ENCODE peak calls at places on chromosomes 2 and 18, in six cellular contexts. Q is K562, V is A549, D is HepG2, M is SK-N-SH, I is GM12878. X is an unnamed sample.

GRCh38 chr2:215171826-215172225 is 33.4 kb upstream of the ABCA12 start:
- DNase-seq in D (no peak), Q (no peak), V (no peak), I (no peak), M (no peak), X (no peak)

GRCh38 chr2:139177041-139177440 is 396.9 kb upstream of the NXPH2 start:
- DNase-seq in I (no peak), V (no peak), M (no peak), Q (no peak), D (no peak), X (no peak)

GRCh38 chr2:634670-635395 is 42.4 kb downstream of the TMEM18 start:
- DNase-seq in V (no peak), D (peak), Q (no peak), I (no peak), M (no peak), X (peak)

GRCh38 chr2:6589171-6589570 is 276.5 kb downstream of the CMPK2 start:
- DNase-seq in V (no peak), D (no peak), I (no peak), Q (no peak), M (no peak), X (no peak)

GRCh38 chr2:201472411-201472810 is 20.9 kb downstream of the STRADB start:
- DNase-seq in D (no peak), I (no peak), Q (no peak), M (no peak), V (no peak), X (no peak)

GRCh38 chr2:44964704-44965343 is 23.3 kb downstream of the SIX3 start:
- DNase-seq in V (no peak), I (no peak), D (no peak), Q (peak), M (peak), X (no peak)

GRCh38 chr2:170847716-170848115 is 31.0 kb downstream of the GAD1 start:
- DNase-seq in V (no peak), Q (no peak), I (no peak), M (no peak), D (no peak), X (no peak)

GRCh38 chr18:53677480-53677879 is 547.0 kb downstream of the MBD2 start:
- DNase-seq in I (no peak), M (no peak), D (no peak), Q (no peak), V (no peak), X (no peak)

GRCh38 chr2:48471048-48471474 is 58.9 kb upstream of the STON1 start:
- DNase-seq in V (peak), D (peak), I (no peak), M (peak), Q (peak), X (no peak)

GRCh38 chr2:236916181-236916580 is 169.5 kb upstream of the COPS8 start:
- DNase-seq in M (no peak), Q (no peak), V (no peak), I (no peak), D (no peak), X (no peak)

GRCh38 chr2:235129856-235130255 is 178.0 kb downstream of the SH3BP4 start:
- DNase-seq in M (no peak), Q (no peak), D (no peak), V (no peak), I (no peak), X (no peak)

GRCh38 chr2:163828760-163829159 is 93.0 kb upstream of the FIGN start:
- DNase-seq in V (no peak), M (no peak), Q (no peak), D (peak), I (no peak), X (no peak)

GRCh38 chr2:25505630-25506029 is 163.9 kb upstream of the DNMT3A start:
- DNase-seq in I (no peak), Q (no peak), V (no peak), D (no peak), M (no peak), X (no peak)

GRCh38 chr2:98744595-98744994 is 13.7 kb upstream of the MGAT4A start:
- DNase-seq in I (no peak), V (no peak), M (no peak), Q (no peak), D (no peak), X (no peak)

GRCh38 chr18:79455261-79455660 is 59.5 kb downstream of the NFATC1 start:
- DNase-seq in V (no peak), D (no peak), Q (no peak), I (no peak), M (no peak), X (no peak)

GRCh38 chr2:39099820-39100728 is 20.8 kb downstream of the SOS1 start:
- DNase-seq in D (no peak), Q (no peak), V (no peak), M (no peak), I (no peak), X (no peak)

GRCh38 chr18:44848931-44849330 is 168.2 kb downstream of the SETBP1 start:
- DNase-seq in M (peak), I (no peak), V (no peak), Q (no peak), D (no peak), X (no peak)

GRCh38 chr2:181552808-181553207 is 95.6 kb downstream of the ITGA4 start:
- DNase-seq in D (no peak), Q (no peak), V (no peak), M (no peak), I (no peak), X (no peak)

GRCh38 chr2:39606585-39606984 is 59.1 kb upstream of the TMEM178A start:
- DNase-seq in V (no peak), M (no peak), D (no peak), I (no peak), Q (no peak), X (no peak)

GRCh38 chr2:119005081-119005480 is 63.1 kb downstream of the MARCO start:
- DNase-seq in I (no peak), Q (no peak), M (no peak), V (no peak), D (no peak), X (no peak)

GRCh38 chr18:57806891-57807280 is 3.8 kb upstream of the ATP8B1 start:
- DNase-seq in I (no peak), M (no peak), V (peak), Q (no peak), D (no peak), X (no peak)

GRCh38 chr2:95392730-95393455 is 9.6 kb upstream of the FAHD2A start:
- DNase-seq in M (no peak), V (no peak), D (no peak), I (no peak), Q (no peak), X (no peak)

GRCh38 chr2:42013409-42013808 is 34.4 kb upstream of the PKDCC start:
- DNase-seq in D (no peak), I (no peak), M (no peak), Q (no peak), V (no peak), X (no peak)

GRCh38 chr2:233689031-233689430 is 3.7 kb upstream of the UGT1A6 start:
- DNase-seq in D (no peak), V (no peak), M (no peak), Q (no peak), I (no peak), X (no peak)

GRCh38 chr2:157751462-157752058 is 122.9 kb upstream of the ACVR1C start:
- DNase-seq in V (no peak), Q (peak), I (peak), D (peak), M (no peak), X (peak)

GRCh38 chr2:10449838-10450691 is 1.9 kb upstream of the ODC1 start:
- DNase-seq in M (peak), I (no peak), V (peak), D (peak), Q (no peak), X (no peak)

GRCh38 chr18:44041553-44042418 is 638.9 kb upstream of the SETBP1 start:
- DNase-seq in Q (no peak), I (no peak), D (no peak), M (no peak), V (no peak), X (no peak)

GRCh38 chr2:236816197-236817170 is 246.9 kb downstream of the ACKR3 start:
- DNase-seq in D (no peak), Q (no peak), V (no peak), M (no peak), I (no peak), X (no peak)

GRCh38 chr18:28287146-28287545 is 110.2 kb upstream of the CDH2 start:
- DNase-seq in V (no peak), M (no peak), Q (no peak), D (no peak), I (no peak), X (no peak)

GRCh38 chr2:241007880-241008710 is 9.7 kb downstream of the SNED1 start:
- DNase-seq in V (no peak), D (no peak), Q (no peak), M (no peak), I (no peak), X (no peak)

GRCh38 chr2:66000888-66001287 is 434.0 kb upstream of the MEIS1 start:
- DNase-seq in D (no peak), M (no peak), Q (no peak), V (no peak), I (no peak), X (no peak)

GRCh38 chr2:65999790-66000189 is 435.1 kb upstream of the MEIS1 start:
- DNase-seq in Q (no peak), I (no peak), M (no peak), V (no peak), D (no peak), X (no peak)

GRCh38 chr2:66001538-66001937 is 433.4 kb upstream of the MEIS1 start:
- DNase-seq in M (no peak), Q (no peak), I (no peak), D (no peak), V (no peak), X (no peak)

GRCh38 chr2:65997941-65998340 is 437.0 kb upstream of the MEIS1 start:
- DNase-seq in Q (no peak), V (no peak), M (no peak), D (no peak), I (no peak), X (no peak)

DNA sequence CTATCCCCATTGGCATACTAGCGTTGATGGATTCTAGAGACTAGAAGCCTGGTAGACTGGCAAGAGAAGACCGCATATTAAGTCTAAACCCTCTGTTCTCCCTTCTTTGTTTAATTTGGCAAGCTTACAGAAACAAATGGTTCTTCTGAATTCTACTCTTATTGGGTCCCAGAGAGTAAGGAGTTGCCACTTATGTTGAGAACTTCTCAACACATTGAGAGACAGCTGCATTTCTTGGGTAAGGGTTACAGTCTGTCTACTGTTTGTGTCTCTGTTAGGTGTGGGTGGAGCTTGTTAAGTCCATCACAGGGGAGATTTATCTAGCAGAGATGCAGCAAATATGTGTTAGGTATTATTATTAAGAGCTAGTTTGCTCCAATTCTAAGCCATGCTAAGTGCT is 435.8 kb upstream of the MEIS1 start:
- DNase-seq in I (no peak), M (no peak), V (no peak), Q (no peak), D (no peak), X (no peak)
- TF ChIP-seq CHD2 in I (no peak), M (no peak), V (no peak), Q (no peak), D (no peak), X (no peak)

GRCh38 chr18:65568866-65569265 is 181.9 kb upstream of the CDH7 start:
- DNase-seq in M (no peak), D (no peak), I (no peak), V (no peak), Q (no peak), X (no peak)

GRCh38 chr18:65567372-65567771 is 183.4 kb upstream of the CDH7 start:
- DNase-seq in I (no peak), M (peak), Q (no peak), V (no peak), D (peak), X (no peak)
- TF ChIP-seq CHD2 in I (no peak), M (no peak), Q (no peak), V (no peak), D (no peak), X (no peak)

DNA sequence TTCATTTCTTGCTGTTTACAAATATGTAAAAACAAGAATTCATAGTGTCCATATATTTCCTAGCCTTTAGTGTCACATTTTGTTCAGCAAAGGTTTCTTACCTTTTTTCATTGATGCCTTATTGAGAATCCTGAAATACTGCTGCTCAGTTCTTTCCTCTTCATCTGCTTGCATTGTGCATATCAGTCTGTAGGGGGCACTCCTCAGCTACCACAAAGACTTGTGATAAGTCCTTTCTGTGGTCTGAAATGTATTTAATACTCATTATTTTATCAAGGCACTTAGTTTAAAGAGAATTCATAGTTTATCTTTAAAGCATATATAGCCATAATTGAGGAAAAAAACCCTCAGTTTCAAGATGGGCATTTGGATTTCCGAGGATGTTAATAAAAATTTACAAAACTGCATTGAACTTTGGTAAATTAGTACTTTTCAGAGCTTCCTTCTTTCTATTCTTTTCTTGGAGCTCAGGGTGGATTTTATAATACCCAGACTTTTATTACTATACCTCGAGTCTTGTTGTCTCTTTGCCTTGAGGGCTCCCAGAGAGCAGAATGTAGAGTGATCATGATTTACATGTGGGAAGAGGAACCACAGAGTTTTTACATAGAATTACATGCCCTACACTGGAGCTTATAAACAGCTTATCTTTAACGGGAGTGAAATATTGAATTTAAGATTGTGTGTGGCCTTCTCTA is 570.1 kb downstream of the PLCL1 start:
- DNase-seq in M (peak), D (peak), I (no peak), Q (peak), V (peak), X (peak)
- TF ChIP-seq CHD2 in M (no peak), D (no peak), I (no peak), Q (no peak), V (no peak), X (no peak)

DNA sequence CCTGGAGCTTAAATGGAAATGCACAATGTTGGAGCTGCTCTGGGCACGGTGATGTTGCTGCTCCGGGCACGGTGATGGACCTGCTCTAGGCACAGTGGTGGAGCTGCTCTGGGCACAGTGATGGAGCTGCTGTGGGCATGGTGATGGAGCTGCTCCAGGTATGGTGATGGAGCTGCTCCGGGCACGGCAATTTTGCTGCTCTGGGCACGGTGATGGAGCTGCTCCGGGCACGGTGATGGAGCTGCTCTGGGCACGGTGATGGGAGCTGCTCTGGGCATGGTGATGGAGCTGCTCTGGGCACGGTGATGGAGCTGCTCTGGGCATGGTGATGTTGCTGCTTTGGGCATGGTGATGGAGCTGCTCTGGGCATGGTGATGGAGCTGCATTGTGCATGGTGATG is 79.7 kb downstream of the LDLRAD4 start:
- DNase-seq in I (no peak), Q (no peak), V (no peak), M (no peak), D (no peak), X (no peak)
- TF ChIP-seq CHD2 in I (no peak), Q (no peak), V (no peak), M (no peak), D (no peak), X (no peak)

GRCh38 chr18:67938691-67939090 is 422.2 kb upstream of the DSEL start:
- DNase-seq in D (no peak), V (no peak), I (no peak), M (no peak), Q (no peak), X (no peak)
- TF ChIP-seq CHD2 in D (no peak), V (no peak), I (no peak), M (no peak), Q (no peak), X (no peak)

GRCh38 chr2:120703330-120703994 is 32.2 kb upstream of the GLI2 start:
- DNase-seq in D (no peak), V (no peak), I (no peak), Q (no peak), M (no peak), X (no peak)
- TF ChIP-seq CHD2 in D (no peak), V (no peak), I (no peak), Q (no peak), M (no peak), X (no peak)

DNA sequence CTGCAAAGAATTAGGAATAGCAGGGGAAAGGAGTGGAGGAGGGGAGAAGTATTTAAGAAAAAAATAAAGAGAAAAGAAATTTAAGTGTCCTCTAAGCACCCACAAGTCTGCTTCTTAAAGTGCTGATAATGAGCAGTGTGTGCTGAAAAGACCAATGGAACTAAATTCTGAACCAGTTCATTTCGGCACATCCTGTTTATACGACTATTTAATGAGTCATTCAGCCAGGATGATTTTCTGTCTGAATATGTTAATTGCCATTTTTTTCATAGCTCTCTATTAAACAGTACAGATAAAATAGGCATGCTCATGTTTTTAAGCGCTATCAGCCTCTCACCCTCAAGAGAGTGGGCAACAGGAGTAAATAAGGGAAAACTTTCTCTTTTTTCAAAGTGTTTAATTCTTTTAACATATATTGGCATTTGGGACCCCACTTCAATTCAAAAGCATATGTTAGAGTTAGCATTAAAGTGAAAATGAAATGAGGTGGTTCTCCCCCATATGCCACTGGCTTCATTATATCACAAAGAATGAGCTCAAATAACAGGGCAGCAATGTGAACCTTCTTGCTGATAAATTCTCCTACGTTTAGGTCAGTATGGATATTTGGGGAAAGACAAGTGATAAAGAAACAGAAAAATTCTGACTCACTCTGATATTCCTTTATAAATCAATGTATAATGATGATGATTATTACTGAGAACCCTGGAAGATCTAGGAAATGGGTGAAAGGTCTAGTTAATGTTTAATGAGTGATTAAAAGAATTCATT is 87.5 kb downstream of the TCF4 start:
- DNase-seq in D (no peak), Q (no peak), M (no peak), I (no peak), V (no peak), X (no peak)
- TF ChIP-seq CHD2 in D (no peak), Q (no peak), M (no peak), I (no peak), V (no peak), X (no peak)

GRCh38 chr2:37553411-37554156 is 117.9 kb downstream of the CDC42EP3 start:
- DNase-seq in I (no peak), D (no peak), V (no peak), M (peak), Q (no peak), X (no peak)

GRCh38 chr2:37550197-37550596 is 121.2 kb downstream of the CDC42EP3 start:
- DNase-seq in I (no peak), M (no peak), Q (no peak), V (no peak), D (no peak), X (no peak)

GRCh38 chr2:37551783-37552182 is 119.7 kb downstream of the CDC42EP3 start:
- DNase-seq in M (no peak), Q (no peak), D (no peak), V (no peak), I (no peak), X (no peak)

GRCh38 chr2:37552339-37552738 is 119.1 kb downstream of the CDC42EP3 start:
- DNase-seq in V (no peak), I (no peak), D (no peak), Q (no peak), M (no peak), X (no peak)

GRCh38 chr2:37549598-37549997 is 121.8 kb downstream of the CDC42EP3 start:
- DNase-seq in V (no peak), M (no peak), Q (no peak), I (no peak), D (no peak), X (no peak)
- TF ChIP-seq CHD2 in V (no peak), M (no peak), Q (no peak), I (no peak), D (no peak), X (no peak)

GRCh38 chr2:1991126-1991525 is 246.8 kb upstream of the PXDN start:
- DNase-seq in I (no peak), M (no peak), Q (no peak), D (no peak), V (no peak), X (no peak)

GRCh38 chr2:1990151-1990589 is 245.9 kb upstream of the PXDN start:
- DNase-seq in I (no peak), D (no peak), V (no peak), Q (no peak), M (no peak), X (no peak)

GRCh38 chr2:1991706-1992245 is 247.5 kb upstream of the PXDN start:
- DNase-seq in I (no peak), V (no peak), Q (no peak), D (no peak), M (no peak), X (no peak)

GRCh38 chr2:1989216-1989615 is 244.9 kb upstream of the PXDN start:
- DNase-seq in D (no peak), Q (no peak), V (no peak), I (no peak), M (no peak), X (no peak)

DNA sequence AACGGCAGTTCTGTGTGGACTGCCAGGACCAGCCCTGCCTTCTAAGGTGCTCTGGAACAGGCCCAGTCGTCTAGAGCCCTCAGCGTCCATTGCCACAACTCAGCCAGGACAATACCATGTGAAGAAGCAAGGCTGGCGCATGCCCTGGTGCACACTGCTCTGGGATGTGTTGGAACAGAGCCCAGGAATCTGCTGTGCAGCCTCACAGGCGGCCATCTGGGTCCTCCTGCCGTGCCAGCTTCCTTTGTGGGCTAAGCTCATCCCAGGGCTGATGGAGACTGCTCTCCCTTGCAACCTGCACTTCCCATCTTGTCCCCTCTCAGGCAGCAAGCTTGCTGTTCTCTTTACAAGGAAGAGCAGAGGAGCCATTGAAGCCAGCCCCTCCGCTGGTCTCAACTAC is 246.4 kb upstream of the PXDN start:
- DNase-seq in M (peak), V (no peak), I (no peak), D (no peak), Q (no peak), X (no peak)
- TF ChIP-seq CHD2 in M (peak), V (no peak), I (no peak), D (no peak), Q (no peak), X (no peak)

GRCh38 chr2:30346475-30347169 is 100.4 kb upstream of the LCLAT1 start:
- DNase-seq in I (no peak), M (no peak), D (no peak), Q (no peak), V (no peak), X (peak)
- TF ChIP-seq CHD2 in I (no peak), M (no peak), D (no peak), Q (no peak), V (no peak), X (no peak)

X was measured in H1.